ENCODE peak calls at places on chromosome 19, in ten cellular contexts. F is heart left ventricle; M is heart right ventricle; B is hepatocyte; J is Panc1; C is tibial nerve; W is CD8-positive, alpha-beta memory T cell; L is K562; V is effector memory CD4-positive, alpha-beta T cell; Q is fibroblast of lung. K is an unnamed sample.

GRCh38 chr19:28988066-28988465 is 224.9 kb downstream of the UQCRFS1 start:
- DNase-seq in F (no peak), M (no peak), B (no peak), J (no peak), C (no peak), W (no peak), L (no peak), V (no peak), Q (no peak), K (no peak)

GRCh38 chr19:56966697-56967299 is 126.3 kb upstream of the PEG3 start:
- DNase-seq in F (no peak), M (no peak), B (no peak), J (no peak), C (no peak), W (no peak), L (no peak), V (no peak), Q (no peak), K (no peak)

GRCh38 chr19:7607874-7608560 is 12.4 kb downstream of the CAMSAP3 start:
- DNase-seq in F (no peak), M (no peak), B (no peak), J (no peak), C (no peak), W (no peak), L (no peak), V (no peak), Q (no peak), K (no peak)

GRCh38 chr19:57850553-57851017 is 926 bp downstream of the ZNF587 start:
- DNase-seq in F (no peak), M (no peak), B (peak; percentile 85), J (no peak), C (no peak), W (no peak), L (peak; percentile 56), V (no peak), Q (peak; percentile 28), K (peak; percentile 41)

GRCh38 chr19:11480927-11481776 is at the start of gene ELAVL3:
- DNase-seq in F (no peak), M (no peak), B (no peak), J (no peak), C (no peak), W (no peak), L (no peak), V (no peak), Q (no peak), K (no peak)

GRCh38 chr19:35718345-35719041 is 690 bp downstream of the KMT2B start:
- DNase-seq in F (peak; percentile 82), M (peak; percentile 49), B (peak; percentile 52), J (no peak), C (no peak), W (peak; percentile 40), L (peak; percentile 27), V (peak; percentile 24), Q (no peak), K (no peak)

GRCh38 chr19:19372656-19373416 is 32.6 kb upstream of the GATAD2A start:
- DNase-seq in F (peak; percentile 84), M (peak; percentile 64), B (peak; percentile 47), J (no peak), C (peak; percentile 25), W (no peak), L (peak; percentile 90), V (peak; percentile 23), Q (peak; percentile 39), K (no peak)

GRCh38 chr19:6412111-6412999 is 12.3 kb downstream of the KHSRP start:
- DNase-seq in F (no peak), M (no peak), B (peak; percentile 57), J (no peak), C (no peak), W (peak; percentile 14), L (peak; percentile 65), V (peak; percentile 23), Q (peak; percentile 9), K (no peak)

GRCh38 chr19:34639491-34640085 is 37.4 kb downstream of the SCGB2B2 start:
- DNase-seq in F (peak; percentile 37), M (no peak), B (peak; percentile 84), J (peak; percentile 43), C (peak; percentile 27), W (peak; percentile 31), L (peak; percentile 80), V (peak; percentile 56), Q (peak; percentile 80), K (peak; percentile 8)

GRCh38 chr19:5225486-5226345 is 114.9 kb downstream of the PTPRS start:
- DNase-seq in F (no peak), M (no peak), B (no peak), J (no peak), C (no peak), W (no peak), L (peak; percentile 54), V (no peak), Q (no peak), K (no peak)

GRCh38 chr19:46303702-46304397 is 7.0 kb downstream of the HIF3A start:
- DNase-seq in F (peak; percentile 67), M (peak; percentile 68), B (peak; percentile 86), J (no peak), C (peak; percentile 40), W (no peak), L (peak; percentile 67), V (no peak), Q (peak; percentile 74), K (no peak)

GRCh38 chr19:5578094-5578846 is 10.5 kb upstream of the TINCR start:
- DNase-seq in F (peak; percentile 81), M (peak; percentile 69), B (peak; percentile 85), J (peak; percentile 38), C (peak; percentile 58), W (peak; percentile 72), L (peak; percentile 78), V (peak; percentile 55), Q (peak; percentile 40), K (no peak)

GRCh38 chr19:6138066-6138465 is 2.6 kb downstream of the ACSBG2 start:
- DNase-seq in F (no peak), M (no peak), B (peak; percentile 24), J (no peak), C (no peak), W (no peak), L (no peak), V (no peak), Q (no peak), K (no peak)

GRCh38 chr19:5966215-5966614 is 11.7 kb downstream of the RANBP3 start:
- DNase-seq in F (peak; percentile 20), M (no peak), B (peak; percentile 72), J (no peak), C (no peak), W (no peak), L (no peak), V (no peak), Q (peak; percentile 88), K (no peak)

GRCh38 chr19:29934257-29934656 is 7.8 kb upstream of the URI1 start:
- DNase-seq in F (no peak), M (no peak), B (no peak), J (no peak), C (no peak), W (no peak), L (no peak), V (no peak), Q (no peak), K (no peak)

DNA sequence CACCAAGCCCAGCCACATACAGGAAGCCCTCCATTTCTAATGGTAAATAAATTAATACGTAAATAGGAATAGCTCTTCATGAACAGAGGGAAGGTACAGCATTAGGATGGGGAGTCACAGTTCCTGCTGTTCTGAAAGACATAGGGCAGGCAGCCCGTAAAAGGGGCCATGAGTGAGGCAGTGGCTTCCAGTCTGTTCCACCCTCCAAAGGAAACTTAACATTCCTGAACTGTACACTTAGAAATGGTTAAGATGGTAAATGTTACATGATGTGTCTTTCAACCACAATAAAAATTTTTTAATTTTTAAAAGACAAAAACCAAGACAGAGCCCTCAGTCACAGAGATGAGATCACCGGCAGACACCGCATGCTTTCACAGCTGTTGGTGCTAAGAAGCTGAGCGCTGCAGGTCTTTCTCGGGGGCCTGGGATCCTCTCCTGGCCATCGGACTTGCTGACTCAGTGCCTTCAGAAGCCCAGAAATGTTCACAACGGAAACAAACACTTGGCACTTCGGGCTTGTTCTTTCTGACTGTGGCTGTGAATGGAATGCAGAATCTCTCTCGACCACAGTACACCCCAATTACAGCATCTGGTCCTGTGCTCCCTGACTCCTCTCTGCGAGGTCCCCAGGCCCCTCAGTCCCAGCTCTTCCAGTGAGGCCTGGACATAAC is 36.4 kb downstream of the EPS15L1 start:
- DNase-seq in F (no peak), M (no peak), B (no peak), J (no peak), C (peak; percentile 71), W (no peak), L (peak; percentile 20), V (no peak), Q (peak; percentile 92), K (no peak)
- H3K27ac ChIP-seq in F (peak overlapping the region; percentile 86), M (peak overlapping the region; percentile 59), B (peak overlapping the region; percentile 70), J (no peak overlapping the region), C (peak overlapping the region; percentile 78), W (peak overlapping the region; percentile 9), L (peak overlapping the region; percentile 50), V (no peak overlapping the region), Q (peak overlapping the region; percentile 49), K (no peak overlapping the region)

GRCh38 chr19:2494084-2494446 is 18.1 kb downstream of the GADD45B start:
- DNase-seq in F (no peak), M (no peak), B (peak; percentile 49), J (no peak), C (no peak), W (no peak), L (no peak), V (no peak), Q (peak; percentile 38), K (no peak)
- H3K27ac ChIP-seq in F (peak overlapping the region; percentile 98), M (peak overlapping the region; percentile 85), B (peak overlapping the region; percentile 88), J (peak overlapping the region; percentile 85), C (peak overlapping the region; percentile 89), W (no peak overlapping the region), L (no peak overlapping the region), V (no peak overlapping the region), Q (peak overlapping the region; percentile 82), K (no peak overlapping the region)

GRCh38 chr19:40026597-40026970 is 29.4 kb downstream of the ZNF780B start:
- DNase-seq in F (no peak), M (no peak), B (no peak), J (no peak), C (no peak), W (no peak), L (no peak), V (no peak), Q (no peak), K (no peak)
- H3K27ac ChIP-seq in F (no peak overlapping the region), M (no peak overlapping the region), B (no peak overlapping the region), J (no peak overlapping the region), C (no peak overlapping the region), W (no peak overlapping the region), L (no peak overlapping the region), V (no peak overlapping the region), Q (no peak overlapping the region), K (no peak overlapping the region)

DNA sequence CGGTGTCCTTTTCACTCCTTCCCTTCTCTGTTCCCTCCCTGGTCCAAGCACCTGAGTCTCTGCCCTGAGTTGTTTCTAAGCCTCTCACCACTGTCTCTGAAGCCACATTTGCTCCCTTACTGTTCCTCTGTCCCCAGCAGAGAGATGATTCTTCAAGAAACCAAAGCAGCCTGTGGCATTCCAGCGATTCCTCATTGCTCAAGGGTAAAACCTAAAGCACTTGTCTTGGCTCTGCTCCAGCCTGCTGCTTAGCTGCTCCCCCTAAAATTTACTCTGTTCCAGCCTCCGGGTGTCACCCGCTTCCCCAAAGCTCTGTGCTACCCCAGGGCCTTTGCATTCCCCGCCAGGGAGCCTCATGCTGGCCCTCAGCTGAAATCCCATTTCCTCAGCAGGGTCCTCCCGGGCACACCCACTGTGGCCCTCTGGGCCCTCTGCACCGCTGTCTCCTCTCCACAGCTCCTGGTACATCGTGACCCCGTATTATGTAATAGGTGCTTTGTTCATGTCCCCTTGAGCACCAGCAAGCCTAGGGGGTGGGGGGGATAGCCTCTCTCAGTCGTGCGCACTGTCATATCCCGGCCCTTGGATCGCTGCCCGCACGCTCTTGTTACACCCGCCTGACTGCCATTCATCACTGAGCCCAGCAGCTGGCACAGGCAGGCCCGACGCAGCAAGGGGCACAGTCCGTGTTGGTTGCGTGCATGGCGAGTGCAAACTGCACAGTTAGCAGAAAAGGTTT is 15.8 kb downstream of the TECR start:
- DNase-seq in F (peak; percentile 86), M (peak; percentile 79), B (peak; percentile 5), J (no peak), C (no peak), W (no peak), L (no peak), V (no peak), Q (no peak), K (no peak)
- H3K27ac ChIP-seq in F (peak overlapping the region; percentile 54), M (no peak overlapping the region), B (no peak overlapping the region), J (no peak overlapping the region), C (peak overlapping the region; percentile 38), W (no peak overlapping the region), L (no peak overlapping the region), V (no peak overlapping the region), Q (no peak overlapping the region), K (peak overlapping the region; percentile 11)

K was measured in epithelial cell of prostate.